ENCODE peak calls at places on chromosome 13, in six cellular contexts. One of them, this sample, is unnamed.

GRCh38 chr13:25046985-25047660 is 48.8 kb upstream of the PABPC3 start:
- DNase-seq in CD8-positive, alpha-beta memory T cell: no peak
- DNase-seq in ovary: no peak
- DNase-seq in endodermal cell: peak; percentile 91
- DNase-seq in substantia nigra: peak; percentile 66
- DNase-seq in brain microvascular endothelial cell: peak; percentile 3
- DNase-seq in this sample: no peak

GRCh38 chr13:50167224-50167947 is 152.1 kb downstream of the KCNRG start:
- DNase-seq in CD8-positive, alpha-beta memory T cell: no peak
- DNase-seq in ovary: no peak
- DNase-seq in endodermal cell: no peak
- DNase-seq in substantia nigra: no peak
- DNase-seq in brain microvascular endothelial cell: no peak
- DNase-seq in this sample: no peak

GRCh38 chr13:63910406-63910957 is 2494.8 kb upstream of the PCDH20 start:
- DNase-seq in CD8-positive, alpha-beta memory T cell: no peak
- DNase-seq in ovary: no peak
- DNase-seq in endodermal cell: peak; percentile 75
- DNase-seq in substantia nigra: no peak
- DNase-seq in brain microvascular endothelial cell: peak; percentile 2
- DNase-seq in this sample: no peak

GRCh38 chr13:39253774-39254173 is 215.5 kb downstream of the NHLRC3 start:
- DNase-seq in CD8-positive, alpha-beta memory T cell: no peak
- DNase-seq in ovary: no peak
- DNase-seq in endodermal cell: no peak
- DNase-seq in substantia nigra: no peak
- DNase-seq in brain microvascular endothelial cell: peak; percentile 42
- DNase-seq in this sample: no peak

GRCh38 chr13:66171821-66172220 is 1058.3 kb downstream of the PCDH9 start:
- DNase-seq in CD8-positive, alpha-beta memory T cell: no peak
- DNase-seq in ovary: no peak
- DNase-seq in endodermal cell: no peak
- DNase-seq in substantia nigra: no peak
- DNase-seq in brain microvascular endothelial cell: no peak
- DNase-seq in this sample: no peak

GRCh38 chr13:111204438-111205177 is 89.5 kb downstream of the ARHGEF7 start:
- DNase-seq in CD8-positive, alpha-beta memory T cell: no peak
- DNase-seq in ovary: peak; percentile 80
- DNase-seq in endodermal cell: peak; percentile 76
- DNase-seq in substantia nigra: no peak
- DNase-seq in brain microvascular endothelial cell: peak; percentile 66
- DNase-seq in this sample: no peak

GRCh38 chr13:99655351-99656091 is 154.2 kb downstream of the TM9SF2 start:
- DNase-seq in CD8-positive, alpha-beta memory T cell: no peak
- DNase-seq in ovary: no peak
- DNase-seq in endodermal cell: no peak
- DNase-seq in substantia nigra: no peak
- DNase-seq in brain microvascular endothelial cell: peak; percentile 78
- DNase-seq in this sample: no peak

GRCh38 chr13:25847635-25848616 is 203.9 kb downstream of the SHISA2 start:
- DNase-seq in CD8-positive, alpha-beta memory T cell: no peak
- DNase-seq in ovary: no peak
- DNase-seq in endodermal cell: no peak
- DNase-seq in substantia nigra: no peak
- DNase-seq in brain microvascular endothelial cell: no peak
- DNase-seq in this sample: no peak

GRCh38 chr13:50170447-50171037 is 155.3 kb downstream of the KCNRG start:
- DNase-seq in CD8-positive, alpha-beta memory T cell: no peak
- DNase-seq in ovary: no peak
- DNase-seq in endodermal cell: no peak
- DNase-seq in substantia nigra: no peak
- DNase-seq in brain microvascular endothelial cell: no peak
- DNase-seq in this sample: no peak

GRCh38 chr13:29684441-29684840 is 89.0 kb upstream of the SLC7A1 start:
- DNase-seq in CD8-positive, alpha-beta memory T cell: no peak
- DNase-seq in ovary: no peak
- DNase-seq in endodermal cell: no peak
- DNase-seq in substantia nigra: no peak
- DNase-seq in brain microvascular endothelial cell: no peak
- DNase-seq in this sample: no peak

GRCh38 chr13:50129923-50130685 is 114.9 kb downstream of the KCNRG start:
- DNase-seq in CD8-positive, alpha-beta memory T cell: no peak
- DNase-seq in ovary: peak; percentile 46
- DNase-seq in endodermal cell: peak; percentile 82
- DNase-seq in substantia nigra: peak; percentile 16
- DNase-seq in brain microvascular endothelial cell: no peak
- DNase-seq in this sample: no peak

GRCh38 chr13:64723735-64724134 is 2506.4 kb downstream of the PCDH9 start:
- DNase-seq in CD8-positive, alpha-beta memory T cell: no peak
- DNase-seq in ovary: no peak
- DNase-seq in endodermal cell: no peak
- DNase-seq in substantia nigra: no peak
- DNase-seq in brain microvascular endothelial cell: peak; percentile 93
- DNase-seq in this sample: no peak

GRCh38 chr13:35285677-35286076 is 190.8 kb downstream of the MAB21L1 start:
- DNase-seq in CD8-positive, alpha-beta memory T cell: no peak
- DNase-seq in ovary: no peak
- DNase-seq in endodermal cell: no peak
- DNase-seq in substantia nigra: no peak
- DNase-seq in brain microvascular endothelial cell: no peak
- DNase-seq in this sample: no peak

GRCh38 chr13:89755729-89756492 is 1591.6 kb upstream of the MIR17HG start:
- DNase-seq in CD8-positive, alpha-beta memory T cell: no peak
- DNase-seq in ovary: no peak
- DNase-seq in endodermal cell: no peak
- DNase-seq in substantia nigra: no peak
- DNase-seq in brain microvascular endothelial cell: no peak
- DNase-seq in this sample: no peak

GRCh38 chr13:24042710-24043440 is 117.6 kb upstream of the SPATA13 start:
- DNase-seq in CD8-positive, alpha-beta memory T cell: no peak
- DNase-seq in ovary: no peak
- DNase-seq in endodermal cell: no peak
- DNase-seq in substantia nigra: no peak
- DNase-seq in brain microvascular endothelial cell: no peak
- DNase-seq in this sample: no peak

GRCh38 chr13:78631077-78631476 is 27.7 kb upstream of the POU4F1 start:
- DNase-seq in CD8-positive, alpha-beta memory T cell: no peak
- DNase-seq in ovary: no peak
- DNase-seq in endodermal cell: no peak
- DNase-seq in substantia nigra: no peak
- DNase-seq in brain microvascular endothelial cell: no peak
- DNase-seq in this sample: no peak

GRCh38 chr13:61414686-61415664 is 674 bp downstream of the PCDH20 start:
- DNase-seq in CD8-positive, alpha-beta memory T cell: no peak
- DNase-seq in ovary: no peak
- DNase-seq in endodermal cell: peak; percentile 94
- DNase-seq in substantia nigra: peak; percentile 23
- DNase-seq in brain microvascular endothelial cell: no peak
- DNase-seq in this sample: no peak

GRCh38 chr13:28819748-28820098 is 416 bp upstream of the MTUS2 start:
- DNase-seq in CD8-positive, alpha-beta memory T cell: peak; percentile 6
- DNase-seq in ovary: peak; percentile 40
- DNase-seq in endodermal cell: peak; percentile 92
- DNase-seq in substantia nigra: peak; percentile 30
- DNase-seq in brain microvascular endothelial cell: no peak
- DNase-seq in this sample: no peak

GRCh38 chr13:97276862-97277269 is 54.7 kb downstream of the MBNL2 start:
- DNase-seq in CD8-positive, alpha-beta memory T cell: no peak
- DNase-seq in ovary: no peak
- DNase-seq in endodermal cell: no peak
- DNase-seq in substantia nigra: no peak
- DNase-seq in brain microvascular endothelial cell: no peak
- DNase-seq in this sample: no peak

GRCh38 chr13:43270043-43270830 is 246.9 kb downstream of the DNAJC15 start:
- DNase-seq in CD8-positive, alpha-beta memory T cell: no peak
- DNase-seq in ovary: no peak
- DNase-seq in endodermal cell: no peak
- DNase-seq in substantia nigra: no peak
- DNase-seq in brain microvascular endothelial cell: no peak
- DNase-seq in this sample: no peak

GRCh38 chr13:110916671-110917142 is 1.8 kb upstream of the ANKRD10 start:
- DNase-seq in CD8-positive, alpha-beta memory T cell: no peak
- DNase-seq in ovary: no peak
- DNase-seq in endodermal cell: no peak
- DNase-seq in substantia nigra: no peak
- DNase-seq in brain microvascular endothelial cell: peak; percentile 79
- DNase-seq in this sample: no peak

GRCh38 chr13:91278291-91278690 is 69.2 kb upstream of the MIR17HG start:
- DNase-seq in CD8-positive, alpha-beta memory T cell: no peak
- DNase-seq in ovary: no peak
- DNase-seq in endodermal cell: no peak
- DNase-seq in substantia nigra: no peak
- DNase-seq in brain microvascular endothelial cell: no peak
- DNase-seq in this sample: no peak

GRCh38 chr13:90416519-90416918 is 931.0 kb upstream of the MIR17HG start:
- DNase-seq in CD8-positive, alpha-beta memory T cell: no peak
- DNase-seq in ovary: no peak
- DNase-seq in endodermal cell: peak; percentile 44
- DNase-seq in substantia nigra: no peak
- DNase-seq in brain microvascular endothelial cell: peak; percentile 61
- DNase-seq in this sample: no peak

GRCh38 chr13:77909827-77910226 is 8.8 kb downstream of the EDNRB start:
- DNase-seq in CD8-positive, alpha-beta memory T cell: no peak
- DNase-seq in ovary: no peak
- DNase-seq in endodermal cell: no peak
- DNase-seq in substantia nigra: no peak
- DNase-seq in brain microvascular endothelial cell: no peak
- DNase-seq in this sample: no peak

GRCh38 chr13:42753697-42754096 is 27.7 kb upstream of the FAM216B start:
- DNase-seq in CD8-positive, alpha-beta memory T cell: no peak
- DNase-seq in ovary: no peak
- DNase-seq in endodermal cell: no peak
- DNase-seq in substantia nigra: no peak
- DNase-seq in brain microvascular endothelial cell: no peak
- DNase-seq in this sample: no peak

GRCh38 chr13:39370554-39370953 is 232.4 kb downstream of the LHFPL6 start:
- DNase-seq in CD8-positive, alpha-beta memory T cell: no peak
- DNase-seq in ovary: no peak
- DNase-seq in endodermal cell: no peak
- DNase-seq in substantia nigra: no peak
- DNase-seq in brain microvascular endothelial cell: no peak
- DNase-seq in this sample: no peak

GRCh38 chr13:23271331-23271730 is 90.6 kb downstream of the SGCG start:
- DNase-seq in CD8-positive, alpha-beta memory T cell: no peak
- DNase-seq in ovary: no peak
- DNase-seq in endodermal cell: no peak
- DNase-seq in substantia nigra: no peak
- DNase-seq in brain microvascular endothelial cell: no peak
- DNase-seq in this sample: no peak

GRCh38 chr13:113493315-113493951 is 2.9 kb upstream of the DCUN1D2 start:
- DNase-seq in CD8-positive, alpha-beta memory T cell: no peak
- DNase-seq in ovary: no peak
- DNase-seq in endodermal cell: no peak
- DNase-seq in substantia nigra: no peak
- DNase-seq in brain microvascular endothelial cell: peak; percentile 79
- DNase-seq in this sample: no peak

DNA sequence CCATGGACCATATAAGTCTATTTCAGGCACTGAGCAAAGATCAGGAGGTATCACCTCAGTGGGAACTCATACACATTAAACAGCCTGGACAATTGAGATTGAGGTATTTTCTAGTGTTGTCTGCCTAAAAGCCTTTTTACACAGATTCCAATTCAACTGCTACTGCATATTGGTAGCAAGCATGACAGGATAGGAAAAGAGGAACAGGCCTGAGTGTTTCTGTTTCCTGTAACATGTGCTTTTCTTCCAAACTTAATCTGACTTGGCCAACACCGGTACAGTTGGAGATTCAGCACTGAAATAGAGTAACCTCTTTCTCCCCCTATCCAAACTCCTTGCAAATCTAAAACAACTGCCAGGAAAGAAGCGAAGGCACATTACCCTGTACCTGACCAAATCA is 66.0 kb downstream of the SERP2 start:
- DNase-seq in CD8-positive, alpha-beta memory T cell: no peak
- DNase-seq in ovary: no peak
- DNase-seq in endodermal cell: peak; percentile 26
- DNase-seq in substantia nigra: no peak
- DNase-seq in brain microvascular endothelial cell: no peak
- DNase-seq in this sample: no peak
- H3K27ac ChIP-seq in CD8-positive, alpha-beta memory T cell: no peak overlapping the region
- H3K27ac ChIP-seq in ovary: peak overlapping the region; percentile 43
- H3K27ac ChIP-seq in endodermal cell: no peak overlapping the region
- H3K27ac ChIP-seq in substantia nigra: no peak overlapping the region
- H3K27ac ChIP-seq in brain microvascular endothelial cell: no peak overlapping the region
- H3K27ac ChIP-seq in this sample: no peak overlapping the region

GRCh38 chr13:94330552-94331071 is 148.9 kb downstream of the DCT start:
- DNase-seq in CD8-positive, alpha-beta memory T cell: no peak
- DNase-seq in ovary: no peak
- DNase-seq in endodermal cell: no peak
- DNase-seq in substantia nigra: no peak
- DNase-seq in brain microvascular endothelial cell: no peak
- DNase-seq in this sample: no peak

GRCh38 chr13:94333131-94333820 is 146.2 kb downstream of the DCT start:
- DNase-seq in CD8-positive, alpha-beta memory T cell: no peak
- DNase-seq in ovary: no peak
- DNase-seq in endodermal cell: no peak
- DNase-seq in substantia nigra: no peak
- DNase-seq in brain microvascular endothelial cell: no peak
- DNase-seq in this sample: no peak

GRCh38 chr13:94331281-94331680 is 148.2 kb downstream of the DCT start:
- DNase-seq in CD8-positive, alpha-beta memory T cell: no peak
- DNase-seq in ovary: no peak
- DNase-seq in endodermal cell: no peak
- DNase-seq in substantia nigra: no peak
- DNase-seq in brain microvascular endothelial cell: no peak
- DNase-seq in this sample: no peak

GRCh38 chr13:94329754-94330551 is 149.5 kb downstream of the DCT start:
- DNase-seq in CD8-positive, alpha-beta memory T cell: no peak
- DNase-seq in ovary: no peak
- DNase-seq in endodermal cell: no peak
- DNase-seq in substantia nigra: no peak
- DNase-seq in brain microvascular endothelial cell: peak; percentile 92
- DNase-seq in this sample: no peak

GRCh38 chr13:94332360-94333040 is 147.0 kb downstream of the DCT start:
- DNase-seq in CD8-positive, alpha-beta memory T cell: no peak
- DNase-seq in ovary: no peak
- DNase-seq in endodermal cell: no peak
- DNase-seq in substantia nigra: no peak
- DNase-seq in brain microvascular endothelial cell: no peak
- DNase-seq in this sample: no peak
- H3K27ac ChIP-seq in CD8-positive, alpha-beta memory T cell: no peak overlapping the region
- H3K27ac ChIP-seq in ovary: peak overlapping the region; percentile 6
- H3K27ac ChIP-seq in endodermal cell: no peak overlapping the region
- H3K27ac ChIP-seq in substantia nigra: no peak overlapping the region
- H3K27ac ChIP-seq in brain microvascular endothelial cell: no peak overlapping the region
- H3K27ac ChIP-seq in this sample: no peak overlapping the region

GRCh38 chr13:102561933-102562332 is 34.9 kb upstream of the TPP2 start:
- DNase-seq in CD8-positive, alpha-beta memory T cell: no peak
- DNase-seq in ovary: no peak
- DNase-seq in endodermal cell: no peak
- DNase-seq in substantia nigra: no peak
- DNase-seq in brain microvascular endothelial cell: no peak
- DNase-seq in this sample: no peak
- H3K27ac ChIP-seq in CD8-positive, alpha-beta memory T cell: no peak overlapping the region
- H3K27ac ChIP-seq in ovary: no peak overlapping the region
- H3K27ac ChIP-seq in endodermal cell: no peak overlapping the region
- H3K27ac ChIP-seq in substantia nigra: no peak overlapping the region
- H3K27ac ChIP-seq in brain microvascular endothelial cell: no peak overlapping the region
- H3K27ac ChIP-seq in this sample: no peak overlapping the region

GRCh38 chr13:46721054-46721453 is 75.9 kb downstream of the ESD start:
- DNase-seq in CD8-positive, alpha-beta memory T cell: peak; percentile 7
- DNase-seq in ovary: peak; percentile 53
- DNase-seq in endodermal cell: peak; percentile 74
- DNase-seq in substantia nigra: peak; percentile 27
- DNase-seq in brain microvascular endothelial cell: peak; percentile 56
- DNase-seq in this sample: no peak
- H3K27ac ChIP-seq in CD8-positive, alpha-beta memory T cell: no peak overlapping the region
- H3K27ac ChIP-seq in ovary: no peak overlapping the region
- H3K27ac ChIP-seq in endodermal cell: no peak overlapping the region
- H3K27ac ChIP-seq in substantia nigra: no peak overlapping the region
- H3K27ac ChIP-seq in brain microvascular endothelial cell: no peak overlapping the region
- H3K27ac ChIP-seq in this sample: no peak overlapping the region